ENCODE peak calls at places on chromosomes 3 and 15, in nine cellular contexts. W is upper lobe of left lung, X is fibroblast of pulmonary artery, E is fibroblast of mammary gland, M is stomach, N is PC-3, K is HepG2, Q is natural killer cell, J is keratinocyte. S is an unnamed sample.

GRCh38 chr3:35505181-35505580 is 134.1 kb upstream of the ARPP21 start:
- DNase-seq in K (no peak), W (no peak), X (no peak), J (no peak), M (peak; percentile 26), E (no peak), Q (no peak), N (no peak), S (peak; percentile 63)

GRCh38 chr3:127848131-127849129 is 26.1 kb upstream of the MGLL start:
- DNase-seq in J (no peak), K (no peak), E (peak; percentile 17), W (no peak), X (peak; percentile 21), Q (no peak), M (no peak), N (no peak), S (no peak)

GRCh38 chr3:15099364-15100098 is 583 bp upstream of the RBSN start:
- DNase-seq in M (no peak), E (no peak), X (no peak), J (no peak), W (no peak), N (no peak), K (no peak), Q (no peak), S (no peak)

GRCh38 chr3:11624161-11624560 is 19.6 kb downstream of the VGLL4 start:
- DNase-seq in E (peak; percentile 76), Q (no peak), X (peak; percentile 69), M (no peak), K (no peak), N (peak; percentile 16), W (no peak), J (no peak), S (no peak)

GRCh38 chr3:69236808-69237707 is 114.7 kb upstream of the LMOD3 start:
- DNase-seq in N (no peak), J (no peak), K (no peak), E (no peak), W (no peak), X (no peak), Q (no peak), M (no peak), S (no peak)

GRCh38 chr15:89982315-89983055 is 18.6 kb upstream of the ZNF710 start:
- DNase-seq in X (no peak), E (no peak), J (no peak), N (no peak), Q (no peak), K (no peak), M (no peak), W (no peak), S (no peak)

GRCh38 chr3:46566040-46566631 is at the start of gene LRRC2:
- DNase-seq in Q (no peak), W (peak; percentile 87), M (peak; percentile 73), J (no peak), N (peak; percentile 49), E (peak; percentile 66), K (no peak), X (peak; percentile 76), S (peak; percentile 70)

GRCh38 chr3:126678691-126679317 is 23.9 kb upstream of the TXNRD3 start:
- DNase-seq in Q (no peak), X (no peak), K (no peak), E (no peak), W (no peak), N (no peak), J (no peak), M (no peak), S (no peak)

GRCh38 chr3:128360243-128360642 is 106.4 kb downstream of the DNAJB8 start:
- DNase-seq in M (no peak), Q (no peak), K (peak; percentile 33), J (no peak), E (no peak), X (no peak), N (no peak), W (no peak), S (peak; percentile 63)

GRCh38 chr3:9500108-9501050 is 53.2 kb downstream of the LHFPL4 start:
- DNase-seq in W (peak; percentile 92), Q (peak; percentile 57), N (peak; percentile 85), M (peak; percentile 60), K (peak; percentile 28), J (peak; percentile 25), E (peak; percentile 56), X (peak; percentile 69), S (no peak)

GRCh38 chr3:14798231-14798630 is 20.5 kb upstream of the FGD5 start:
- DNase-seq in M (no peak), Q (no peak), K (no peak), J (no peak), N (no peak), E (no peak), X (no peak), W (no peak), S (no peak)

GRCh38 chr15:29986946-29987345 is 95.8 kb upstream of the GOLGA8J start:
- DNase-seq in K (no peak), E (no peak), W (no peak), M (no peak), Q (no peak), J (no peak), X (peak; percentile 26), N (no peak), S (no peak)

GRCh38 chr3:58009026-58009748 is 965 bp downstream of the FLNB start:
- DNase-seq in J (no peak), Q (no peak), M (peak; percentile 48), E (no peak), N (no peak), W (peak; percentile 80), K (no peak), X (no peak), S (peak; percentile 81)

GRCh38 chr3:59161048-59161447 is 111.2 kb upstream of the CFAP20DC start:
- DNase-seq in W (no peak), J (no peak), K (no peak), N (no peak), Q (no peak), M (no peak), X (no peak), E (no peak), S (no peak)

DNA sequence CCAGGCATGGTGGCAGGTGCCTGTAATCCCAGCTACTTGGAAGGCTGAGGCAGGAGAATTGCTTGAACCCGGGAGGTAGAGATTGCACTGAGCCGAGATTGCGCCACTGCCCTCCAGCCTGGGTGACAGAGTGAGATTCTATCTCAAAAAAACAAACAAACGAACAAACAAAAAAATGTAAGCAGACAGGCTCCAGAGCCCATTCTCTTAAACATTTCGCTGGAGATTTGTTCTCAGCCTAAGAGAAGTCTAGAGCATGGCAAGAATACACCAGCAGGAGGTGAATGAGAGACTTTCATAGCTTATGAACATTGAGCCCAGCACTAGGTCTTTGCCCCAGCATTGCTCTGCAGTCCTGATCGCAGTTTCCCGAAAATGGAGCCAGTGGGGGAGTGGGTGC is 329.4 kb upstream of the TLE3 start:
- DNase-seq in J (no peak), X (peak; percentile 8), N (peak; percentile 37), E (no peak), K (no peak), M (no peak), W (no peak), Q (no peak), S (no peak)
- TF ChIP-seq CTCF in J (no peak), X (peak; percentile 26), N (no peak), E (no peak), K (no peak), M (no peak), W (no peak), Q (no peak), S (no peak)

GRCh38 chr15:100849021-100849831 is 30.4 kb upstream of the ALDH1A3 start:
- DNase-seq in K (no peak), E (peak; percentile 63), Q (no peak), N (peak; percentile 86), X (peak; percentile 14), W (peak; percentile 93), M (peak; percentile 37), J (no peak), S (peak; percentile 86)
- TF ChIP-seq CTCF in K (no peak), E (no peak), Q (no peak), N (peak; percentile 68), X (no peak), W (peak; percentile 34), M (no peak), J (peak; percentile 66), S (peak; percentile 31)

GRCh38 chr3:179837374-179837773 is 184.5 kb downstream of the USP13 start:
- DNase-seq in M (no peak), X (peak; percentile 35), K (no peak), J (no peak), W (no peak), Q (no peak), N (no peak), E (peak; percentile 25), S (no peak)
- TF ChIP-seq CTCF in M (no peak), X (peak; percentile 18), K (no peak), J (no peak), W (no peak), Q (no peak), N (no peak), E (peak; percentile 5), S (no peak)

GRCh38 chr3:152832046-152832445 is 2.9 kb upstream of the P2RY1 start:
- DNase-seq in E (no peak), X (no peak), Q (no peak), J (no peak), N (no peak), W (peak; percentile 26), K (no peak), M (no peak), S (no peak)

GRCh38 chr3:152833089-152833488 is 1.8 kb upstream of the P2RY1 start:
- DNase-seq in J (no peak), E (no peak), M (no peak), K (no peak), W (no peak), N (no peak), X (no peak), Q (no peak), S (no peak)

GRCh38 chr3:152836269-152836668 is 1.3 kb downstream of the P2RY1 start:
- DNase-seq in E (no peak), W (no peak), X (no peak), M (no peak), J (no peak), K (no peak), N (no peak), Q (no peak), S (no peak)

GRCh38 chr3:152835311-152836102 is 576 bp downstream of the P2RY1 start:
- DNase-seq in X (peak; percentile 75), N (peak; percentile 40), K (no peak), M (peak; percentile 33), W (peak; percentile 92), J (no peak), Q (no peak), E (peak; percentile 45), S (peak; percentile 88)

DNA sequence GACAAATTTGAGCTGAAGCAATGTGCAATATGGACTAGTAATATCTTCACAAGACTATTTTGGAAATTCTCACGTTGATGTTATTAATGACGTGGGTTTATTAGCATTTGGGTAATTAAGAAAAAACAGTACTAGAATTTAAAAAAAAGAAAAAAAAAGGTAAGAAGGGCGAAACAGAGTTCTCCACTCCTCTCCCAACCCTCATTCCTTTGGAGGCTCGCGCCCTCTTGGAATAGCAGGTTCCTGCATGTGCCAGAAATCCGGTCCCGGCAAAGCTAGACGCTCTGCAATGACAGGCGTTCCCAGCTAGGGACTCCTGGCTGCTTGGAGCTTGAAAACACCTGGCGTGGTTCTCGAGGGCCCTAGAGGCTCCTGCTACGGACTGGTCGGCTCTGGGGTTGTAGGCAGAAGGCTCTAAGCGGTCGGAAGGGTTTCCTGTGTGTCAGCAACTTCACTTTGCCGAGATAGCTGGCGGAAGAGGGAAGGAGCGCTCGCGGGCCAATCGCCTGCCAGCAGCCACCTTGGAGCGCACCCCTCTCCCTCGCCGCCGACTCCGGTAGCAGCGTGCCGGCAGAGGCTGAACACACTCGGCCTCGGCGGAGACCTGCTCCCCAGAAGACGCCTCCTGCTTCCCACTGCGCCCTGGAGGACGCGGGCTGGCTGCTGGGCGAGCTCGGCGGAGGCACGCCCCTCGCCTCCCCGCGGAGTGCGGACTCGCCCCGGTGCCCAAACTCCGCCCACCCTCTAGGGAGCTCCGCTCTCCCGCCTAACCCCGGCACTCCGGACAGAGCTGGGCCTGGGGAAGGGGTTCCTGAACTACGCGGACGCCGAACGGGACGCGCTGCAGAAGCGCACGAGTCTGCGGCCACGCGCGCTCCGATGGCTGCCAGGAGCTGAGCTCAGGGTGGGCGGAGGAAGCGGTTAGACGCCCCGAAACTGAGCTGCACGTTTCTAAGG is at the start of gene P2RY1:
- DNase-seq in J (peak; percentile 7), K (no peak), N (peak; percentile 58), W (peak; percentile 92), E (peak; percentile 32), Q (no peak), X (peak; percentile 67), M (peak; percentile 50), S (peak; percentile 85)
- TF ChIP-seq CTCF in J (no peak), K (no peak), N (no peak), W (no peak), E (no peak), Q (no peak), X (peak; percentile 19), M (no peak), S (no peak)

S was measured in kidney.